ENCODE peak calls at places on chromosomes 13 and 19, in seven cellular contexts. O, A, J, G, M, B and X are unnamed samples.
A peak's percentile ranks its signal among the peaks of the same experiment; 100 is the strongest.

GRCh38 chr19:6062274-6062673 is 48.0 kb downstream of the RFX2 start:
- DNase-seq in M (peak; percentile 57), G (no peak), B (no peak), J (peak; percentile 89), O (no peak), A (peak; percentile 92), X (peak; percentile 42)

GRCh38 chr13:45364876-45365557 is 24.0 kb upstream of the TPT1 start:
- DNase-seq in G (no peak), J (no peak), A (no peak), M (no peak), O (no peak), B (no peak), X (no peak)

GRCh38 chr19:16370671-16371391 is 46.2 kb downstream of the KLF2 start:
- DNase-seq in G (no peak), B (no peak), M (no peak), O (no peak), J (no peak), A (no peak), X (no peak)

GRCh38 chr13:19597523-19597922 is 35.9 kb upstream of the MPHOSPH8 start:
- DNase-seq in O (no peak), J (no peak), B (no peak), M (no peak), G (no peak), A (no peak), X (no peak)

GRCh38 chr19:1852294-1852646 is 4.0 kb upstream of the REXO1 start:
- DNase-seq in G (peak; percentile 59), J (no peak), B (no peak), O (no peak), M (no peak), A (no peak), X (no peak)

GRCh38 chr13:40813662-40814454 is 24.4 kb downstream of the SLC25A15 start:
- DNase-seq in M (no peak), G (no peak), B (peak; percentile 43), A (no peak), J (peak; percentile 20), O (peak; percentile 44), X (no peak)

GRCh38 chr19:19427935-19428334 is 22.5 kb downstream of the GATAD2A start:
- DNase-seq in A (no peak), J (no peak), M (no peak), G (no peak), B (no peak), O (no peak), X (no peak)

GRCh38 chr13:99558570-99559180 is 57.4 kb downstream of the TM9SF2 start:
- DNase-seq in G (no peak), J (no peak), B (no peak), O (no peak), A (no peak), M (no peak), X (no peak)

GRCh38 chr13:101919541-101920306 is 467.2 kb downstream of the ITGBL1 start:
- DNase-seq in M (no peak), A (no peak), O (peak; percentile 73), G (no peak), J (no peak), B (no peak), X (no peak)